ENCODE peak calls at places on chromosomes 6 and 20, in seven cellular contexts. A, Y, V, R, X, F and D are unnamed samples.

GRCh38 chr6:159646136-159646535 is 46.9 kb downstream of the SOD2 start:
- DNase-seq in X (no peak), R (no peak), V (peak; percentile 60), F (no peak), Y (no peak), A (peak; percentile 30), D (no peak)

GRCh38 chr6:153108320-153108719 is 22.8 kb downstream of the RGS17 start:
- DNase-seq in V (peak; percentile 60), R (no peak), F (no peak), X (no peak), A (peak; percentile 50), Y (no peak), D (no peak)

GRCh38 chr20:33522256-33522820 is 32.4 kb downstream of the CBFA2T2 start:
- DNase-seq in V (peak; percentile 6), A (peak; percentile 5), X (no peak), Y (no peak), F (no peak), R (no peak), D (no peak)

GRCh38 chr20:3710703-3711417 is 1.5 kb downstream of the SIGLEC1 start:
- DNase-seq in Y (peak; percentile 86), V (peak; percentile 51), R (peak; percentile 84), F (peak; percentile 79), X (peak; percentile 83), A (peak; percentile 53), D (peak; percentile 42)

GRCh38 chr6:159168536-159169192 is 536 bp upstream of the FNDC1 start:
- DNase-seq in V (peak; percentile 50), Y (peak; percentile 86), X (peak; percentile 61), F (peak; percentile 39), A (no peak), R (peak; percentile 38), D (peak; percentile 72)

GRCh38 chr6:109033655-109034054 is 61.0 kb downstream of the SESN1 start:
- DNase-seq in A (no peak), Y (no peak), V (no peak), F (no peak), R (no peak), X (no peak), D (no peak)

GRCh38 chr20:50153500-50154377 is at the start of gene PEDS1:
- DNase-seq in V (peak; percentile 92), R (peak; percentile 94), X (peak; percentile 95), F (peak; percentile 83), Y (peak; percentile 88), A (peak; percentile 93), D (peak; percentile 98)

GRCh38 chr6:1832844-1833787 is 223.4 kb downstream of the FOXC1 start:
- DNase-seq in X (peak; percentile 52), R (peak; percentile 63), Y (no peak), F (no peak), A (peak; percentile 48), V (peak; percentile 55), D (no peak)

GRCh38 chr20:5118220-5119142 is 1.3 kb downstream of the PCNA start:
- DNase-seq in Y (no peak), V (no peak), X (no peak), R (no peak), F (no peak), A (no peak), D (no peak)

GRCh38 chr6:53411451-53411850 is 62.7 kb upstream of the ELOVL5 start:
- DNase-seq in V (peak; percentile 55), Y (no peak), R (no peak), A (peak; percentile 37), F (no peak), X (no peak), D (no peak)

GRCh38 chr20:24289737-24290481 is 179.5 kb upstream of the SYNDIG1 start:
- DNase-seq in A (peak; percentile 33), V (no peak), X (no peak), F (no peak), R (no peak), Y (peak; percentile 38), D (no peak)

GRCh38 chr6:109197061-109197460 is 101.8 kb downstream of the CEP57L1 start:
- DNase-seq in F (no peak), X (no peak), V (no peak), R (no peak), A (no peak), Y (no peak), D (no peak)

GRCh38 chr6:149153100-149153499 is 164.4 kb upstream of the TAB2 start:
- DNase-seq in A (no peak), X (no peak), Y (no peak), V (no peak), F (no peak), R (no peak), D (no peak)

GRCh38 chr20:20454850-20455627 is 87.1 kb downstream of the INSM1 start:
- DNase-seq in Y (no peak), R (no peak), V (no peak), X (no peak), A (no peak), F (no peak), D (peak; percentile 29)

GRCh38 chr6:100050550-100050949 is 56.5 kb upstream of the MCHR2 start:
- DNase-seq in Y (no peak), F (no peak), R (no peak), A (no peak), X (no peak), V (no peak), D (no peak)

GRCh38 chr20:10609276-10609675 is 64.5 kb downstream of the JAG1 start:
- DNase-seq in A (peak; percentile 90), F (no peak), R (no peak), V (peak; percentile 90), X (no peak), Y (no peak), D (no peak)

GRCh38 chr6:165571721-165572132 is 91.3 kb downstream of the PDE10A start:
- DNase-seq in Y (no peak), R (no peak), V (peak; percentile 62), F (no peak), X (no peak), A (peak; percentile 71), D (no peak)

GRCh38 chr6:75932067-75932466 is 140.4 kb downstream of the IMPG1 start:
- DNase-seq in R (no peak), X (no peak), V (peak; percentile 28), F (peak; percentile 34), Y (peak; percentile 61), A (peak; percentile 53), D (no peak)

GRCh38 chr6:109082178-109082577 is 12.5 kb downstream of the SESN1 start:
- DNase-seq in A (peak; percentile 40), V (peak; percentile 41), Y (no peak), R (no peak), X (no peak), F (no peak), D (no peak)

GRCh38 chr6:2990179-2990931 is 9.3 kb upstream of the NQO2 start:
- DNase-seq in X (peak; percentile 60), R (no peak), A (peak; percentile 60), V (peak; percentile 64), Y (no peak), F (no peak), D (no peak)

GRCh38 chr6:106628658-106629102 is 618 bp downstream of the RTN4IP1 start:
- DNase-seq in R (no peak), F (no peak), V (no peak), Y (no peak), A (peak; percentile 23), X (no peak), D (no peak)

GRCh38 chr6:42960243-42961019 is at the start of gene GNMT:
- DNase-seq in A (peak; percentile 26), V (no peak), Y (peak; percentile 91), R (peak; percentile 65), X (peak; percentile 88), F (peak; percentile 64), D (no peak)
- TF ChIP-seq CTCF in A (peak; percentile 1), V (no peak), Y (no peak), R (peak; percentile 5), X (no peak), F (no peak), D (no peak)

GRCh38 chr20:47278907-47279348 is 77.6 kb downstream of the ZMYND8 start:
- DNase-seq in V (peak; percentile 16), X (no peak), F (no peak), Y (no peak), A (peak; percentile 40), R (no peak), D (no peak)
- TF ChIP-seq CTCF in V (no peak), X (no peak), F (no peak), Y (no peak), A (no peak), R (no peak), D (no peak)

DNA sequence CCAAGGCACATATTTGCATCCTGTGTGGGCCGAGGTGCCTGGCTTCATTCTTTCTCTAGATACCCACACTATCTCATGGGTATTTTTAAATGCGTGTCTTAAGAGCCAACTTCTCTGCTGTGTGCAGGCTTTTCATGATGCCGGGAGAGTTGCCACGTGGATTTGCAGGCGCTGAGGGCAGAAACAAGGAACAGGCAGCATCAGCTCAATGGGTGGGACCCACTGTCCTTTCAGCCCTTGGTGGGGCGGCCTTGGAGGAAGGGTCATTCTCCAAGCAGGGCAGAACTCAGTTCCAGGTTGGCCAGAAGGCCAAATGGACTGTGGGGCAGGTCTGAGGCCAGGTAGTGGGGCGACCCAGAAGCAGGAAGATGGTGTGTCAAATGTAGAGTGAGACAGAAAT is 84.7 kb downstream of the PHACTR3 start:
- DNase-seq in R (no peak), A (no peak), V (no peak), Y (no peak), F (no peak), X (no peak), D (no peak)
- TF ChIP-seq CTCF in R (no peak), A (no peak), V (no peak), Y (no peak), F (no peak), X (no peak), D (no peak)

GRCh38 chr6:34527751-34528670 is 28.1 kb downstream of the SPDEF start:
- DNase-seq in F (no peak), Y (no peak), V (no peak), X (peak; percentile 40), R (no peak), A (no peak), D (no peak)

GRCh38 chr6:34531580-34532201 is 24.4 kb downstream of the SPDEF start:
- DNase-seq in V (peak; percentile 62), F (no peak), Y (peak; percentile 97), X (no peak), A (peak; percentile 86), R (peak; percentile 67), D (no peak)

GRCh38 chr6:34528996-34529664 is 27.0 kb downstream of the SPDEF start:
- DNase-seq in Y (no peak), A (no peak), R (no peak), F (no peak), V (no peak), X (peak; percentile 38), D (no peak)

GRCh38 chr6:34530753-34531365 is 25.3 kb downstream of the SPDEF start:
- DNase-seq in X (no peak), Y (no peak), V (no peak), A (no peak), R (no peak), F (no peak), D (no peak)

GRCh38 chr6:34529665-34530327 is 26.3 kb downstream of the SPDEF start:
- DNase-seq in Y (no peak), R (no peak), F (no peak), V (no peak), A (no peak), X (peak; percentile 44), D (no peak)
- TF ChIP-seq CTCF in Y (peak; percentile 16), R (no peak), F (no peak), V (no peak), A (no peak), X (no peak), D (no peak)